ENCODE peak calls at places on chromosomes 4 and X, in nine cellular contexts. O is naive thymus-derived CD8-positive, alpha-beta T cell; F is GM23248; Z is body of pancreas; W is activated CD4-positive, alpha-beta T cell treated with anti-CD3 and anti-CD28 coated beads, Interleukin-2, amount 50 U/mL, for 24 hours; A is iPS-NIHi11; Y is mesenchymal stem cell; C is nephron progenitor cell; M is foreskin keratinocyte. P is an unnamed sample.

GRCh38 chr4:140092094-140092820 is 61.7 kb downstream of the MAML3 start:
- DNase-seq in O (no peak), F (peak), Z (peak), W (no peak), A (peak), Y (peak), C (peak), M (no peak), P (peak)

GRCh38 chr4:187608001-187608421 is 387.6 kb upstream of the ZFP42 start:
- DNase-seq in O (no peak), F (peak), Z (no peak), W (no peak), A (no peak), Y (peak), C (no peak), M (peak), P (no peak)

GRCh38 chr4:100362363-100362762 is 155.5 kb downstream of the EMCN start:
- DNase-seq in O (no peak), F (peak), Z (no peak), W (no peak), A (no peak), Y (peak), C (no peak), M (peak), P (no peak)

GRCh38 chrX:130543603-130544002 is 141.8 kb downstream of the RBMX2 start:
- DNase-seq in O (no peak), F (no peak), Z (no peak), W (no peak), A (no peak), Y (no peak), C (no peak), M (no peak), P (no peak)

GRCh38 chr4:165198329-165198728 is 9.0 kb upstream of the KLHL2 start:
- DNase-seq in O (no peak), F (peak), Z (no peak), W (no peak), A (no peak), Y (no peak), C (no peak), M (peak), P (no peak)

GRCh38 chr4:3415471-3416141 is 26.2 kb upstream of the HGFAC start:
- DNase-seq in O (no peak), F (no peak), Z (no peak), W (no peak), A (peak), Y (no peak), C (no peak), M (no peak), P (peak)

GRCh38 chr4:53854991-53855885 is 209.2 kb downstream of the CHIC2 start:
- DNase-seq in O (no peak), F (peak), Z (no peak), W (no peak), A (no peak), Y (peak), C (no peak), M (peak), P (no peak)

GRCh38 chrX:152896450-152896849 is 1.4 kb upstream of the ZNF185 start:
- DNase-seq in O (no peak), F (peak), Z (no peak), W (no peak), A (no peak), Y (no peak), C (no peak), M (no peak), P (no peak)

GRCh38 chrX:42678133-42678532 is 99.8 kb downstream of the PPP1R2C start:
- DNase-seq in O (no peak), F (peak), Z (peak), W (no peak), A (no peak), Y (peak), C (no peak), M (peak), P (no peak)

GRCh38 chrX:47637546-47638195 is 7.9 kb upstream of the CFP start:
- DNase-seq in O (no peak), F (no peak), Z (no peak), W (no peak), A (peak), Y (no peak), C (no peak), M (no peak), P (peak)

P was measured in endodermal cell.